ENCODE peak calls at places on chromosome 19, in ten cellular contexts. X, B, K, U, Y, C, R, J, I and M are unnamed samples.

GRCh38 chr19:45739498-45740439 is 6.5 kb downstream of the MEIOSIN start:
- DNase-seq in Y (no peak), B (no peak), U (no peak), X (no peak), J (no peak), R (no peak), K (no peak), I (no peak), C (no peak), M (no peak)

GRCh38 chr19:8973501-8974091 is 36.6 kb downstream of the MUC16 start:
- DNase-seq in Y (no peak), J (no peak), K (no peak), I (no peak), C (no peak), R (no peak), U (no peak), X (no peak), B (no peak), M (no peak)

GRCh38 chr19:10226376-10227214 is 4.5 kb downstream of the S1PR2 start:
- DNase-seq in K (no peak), X (no peak), I (no peak), Y (no peak), J (peak; percentile 73), C (no peak), B (no peak), R (peak; percentile 39), U (peak; percentile 58), M (no peak)

GRCh38 chr19:51948979-51949378 is 21.7 kb downstream of the ZNF613 start:
- DNase-seq in X (no peak), I (no peak), R (peak; percentile 5), J (no peak), Y (no peak), K (no peak), U (no peak), C (no peak), B (no peak), M (no peak)

GRCh38 chr19:19034204-19034624 is 811 bp downstream of the ARMC6 start:
- DNase-seq in K (peak; percentile 34), J (no peak), I (peak; percentile 32), R (no peak), Y (no peak), C (peak; percentile 53), U (peak; percentile 62), X (peak; percentile 70), B (peak; percentile 39), M (peak; percentile 44)

GRCh38 chr19:38060346-38060745 is 153.3 kb downstream of the SIPA1L3 start:
- DNase-seq in U (no peak), R (no peak), Y (no peak), X (no peak), J (no peak), K (peak; percentile 68), B (no peak), I (no peak), C (no peak), M (no peak)

GRCh38 chr19:33447336-33448158 is 74.0 kb downstream of the CEBPG start:
- DNase-seq in B (no peak), K (no peak), I (no peak), U (no peak), C (no peak), X (no peak), Y (no peak), R (no peak), J (no peak), M (no peak)

GRCh38 chr19:38952395-38953165 is 21.8 kb downstream of the MRPS12 start:
- DNase-seq in Y (no peak), I (peak; percentile 60), X (no peak), R (peak; percentile 2), B (no peak), K (peak; percentile 76), U (no peak), J (no peak), C (no peak), M (no peak)

GRCh38 chr19:47124937-47125668 is 5.5 kb upstream of the SAE1 start:
- DNase-seq in Y (peak; percentile 12), R (no peak), U (no peak), K (peak; percentile 65), I (peak; percentile 63), X (no peak), B (no peak), C (no peak), J (no peak), M (no peak)

GRCh38 chr19:4284176-4284958 is 5.3 kb downstream of the SHD start:
- DNase-seq in I (peak; percentile 8), U (peak; percentile 78), J (no peak), K (no peak), R (no peak), C (no peak), X (peak; percentile 12), B (no peak), Y (no peak), M (no peak)

GRCh38 chr19:17936379-17936778 is 3.6 kb downstream of the CCDC124 start:
- DNase-seq in U (no peak), C (no peak), R (no peak), J (no peak), B (no peak), Y (no peak), I (no peak), K (no peak), X (no peak), M (no peak)

GRCh38 chr19:53581871-53582279 is 43.9 kb downstream of the ZNF331 start:
- DNase-seq in C (no peak), Y (no peak), K (no peak), J (no peak), I (no peak), B (no peak), U (no peak), R (no peak), X (no peak), M (no peak)

GRCh38 chr19:49271080-49271753 is 53.8 kb downstream of the SLC6A16 start:
- DNase-seq in K (no peak), B (no peak), C (no peak), I (no peak), X (no peak), J (no peak), R (no peak), Y (no peak), U (no peak), M (no peak)

GRCh38 chr19:4633140-4633967 is 6.0 kb upstream of the TNFAIP8L1 start:
- DNase-seq in R (no peak), K (peak; percentile 97), X (peak; percentile 24), I (peak; percentile 20), C (no peak), Y (peak; percentile 47), J (no peak), B (no peak), U (peak; percentile 64), M (no peak)

GRCh38 chr19:6087074-6087506 is 23.2 kb downstream of the RFX2 start:
- DNase-seq in X (no peak), K (peak; percentile 49), B (no peak), Y (no peak), I (peak; percentile 28), C (no peak), U (no peak), R (no peak), J (no peak), M (no peak)

GRCh38 chr19:11383706-11384048 is 437 bp downstream of the EPOR start:
- DNase-seq in Y (no peak), B (no peak), J (no peak), X (no peak), C (no peak), U (no peak), I (no peak), K (no peak), R (no peak), M (no peak)